ENCODE peak calls at places on chromosomes 4 and X, in four cellular contexts. S, J, Z and X are unnamed samples.

GRCh38 chr4:59341506-59341905 is 1858.6 kb upstream of the ADGRL3 start:
- DNase-seq in S (no peak), Z (no peak), J (no peak), X (no peak)

GRCh38 chr4:120714581-120714980 is 207.9 kb downstream of the PRDM5 start:
- DNase-seq in J (peak; percentile 20), S (no peak), Z (no peak), X (no peak)

GRCh38 chr4:83618431-83618830 is 82.5 kb downstream of the GPAT3 start:
- DNase-seq in Z (peak; percentile 81), S (no peak), J (peak; percentile 60), X (peak; percentile 43)

GRCh38 chr4:26181616-26182015 is 139.2 kb upstream of the RBPJ start:
- DNase-seq in J (peak; percentile 68), Z (no peak), S (no peak), X (peak; percentile 12)

GRCh38 chr4:4677825-4678522 is 136.1 kb upstream of the STX18 start:
- DNase-seq in J (peak; percentile 45), Z (no peak), S (no peak), X (no peak)

GRCh38 chr4:164731827-164732474 is 22.0 kb upstream of the SMIM31 start:
- DNase-seq in J (peak; percentile 49), S (peak; percentile 38), Z (peak; percentile 69), X (no peak)

GRCh38 chr4:154329268-154329858 is 162.2 kb downstream of the DCHS2 start:
- DNase-seq in Z (no peak), J (no peak), S (no peak), X (peak; percentile 8)

GRCh38 chrX:123704781-123705180 is 28.1 kb downstream of the THOC2 start:
- DNase-seq in J (no peak), Z (no peak), S (no peak), X (no peak)

GRCh38 chr4:154485127-154485773 is 6.3 kb downstream of the DCHS2 start:
- DNase-seq in J (no peak), S (no peak), Z (no peak), X (no peak)

GRCh38 chr4:150176559-150176958 is 98.3 kb downstream of the DCLK2 start:
- DNase-seq in S (no peak), J (no peak), Z (peak; percentile 49), X (peak; percentile 20)

GRCh38 chrX:23784487-23785301 is 1.7 kb downstream of the SAT1 start:
- DNase-seq in S (no peak), J (peak; percentile 20), Z (peak; percentile 57), X (no peak)

GRCh38 chr4:3683744-3684421 is 82.3 kb upstream of the ADRA2C start:
- DNase-seq in J (no peak), S (no peak), Z (no peak), X (no peak)

GRCh38 chr4:13893221-13893620 is 265.7 kb upstream of the BOD1L1 start:
- DNase-seq in Z (no peak), J (no peak), S (no peak), X (no peak)

GRCh38 chrX:31266172-31267076 is 194.6 kb upstream of the FTHL17 start:
- DNase-seq in J (no peak), S (no peak), Z (peak; percentile 50), X (no peak)

GRCh38 chr4:105996845-105997244 is 101.6 kb downstream of the NPNT start:
- DNase-seq in J (no peak), Z (no peak), S (no peak), X (no peak)

GRCh38 chrX:31038585-31039326 is 33.1 kb downstream of the FTHL17 start:
- DNase-seq in S (no peak), Z (peak; percentile 29), J (peak; percentile 37), X (no peak)

GRCh38 chr4:176002007-176002623 is 63.5 kb upstream of the WDR17 start:
- DNase-seq in J (no peak), S (no peak), Z (peak; percentile 25), X (no peak)

GRCh38 chr4:112526061-112526460 is 10.1 kb upstream of the NEUROG2 start:
- DNase-seq in S (no peak), Z (no peak), J (peak; percentile 43), X (no peak)

GRCh38 chrX:32483534-32484136 is 727.7 kb downstream of the DMD start:
- DNase-seq in J (no peak), S (no peak), Z (peak; percentile 0), X (no peak)

GRCh38 chr4:8402640-8403039 is 37.9 kb downstream of the ACOX3 start:
- DNase-seq in Z (no peak), J (no peak), S (no peak), X (no peak)

GRCh38 chr4:145868637-145869409 is 69.8 kb downstream of the ZNF827 start:
- DNase-seq in J (no peak), S (no peak), Z (no peak), X (no peak)

GRCh38 chr4:134544303-134544761 is 342.7 kb upstream of the PABPC4L start:
- DNase-seq in J (no peak), S (no peak), Z (no peak), X (peak; percentile 0)

GRCh38 chr4:34644716-34645115 is 1599.6 kb downstream of the ARAP2 start:
- DNase-seq in S (no peak), Z (no peak), J (no peak), X (no peak)

GRCh38 chrX:130896026-130896425 is 7.0 kb downstream of the ENOX2 start:
- DNase-seq in S (no peak), J (no peak), Z (no peak), X (no peak)

GRCh38 chrX:69603566-69604194 is 12.2 kb upstream of the EDA start:
- DNase-seq in Z (no peak), S (no peak), J (no peak), X (no peak)

GRCh38 chr4:168480991-168481588 is 798 bp upstream of the DDX60L start:
- DNase-seq in S (peak; percentile 41), Z (peak; percentile 75), J (peak; percentile 37), X (no peak)

GRCh38 chr4:165502919-165503907 is 124.4 kb downstream of the CPE start:
- DNase-seq in Z (no peak), J (peak; percentile 17), S (no peak), X (peak; percentile 39)

GRCh38 chr4:24625091-24625490 is 40.7 kb upstream of the DHX15 start:
- DNase-seq in S (no peak), Z (no peak), J (no peak), X (peak; percentile 18)

GRCh38 chrX:153781428-153782047 is 697 bp downstream of the SRPK3 start:
- DNase-seq in J (no peak), S (no peak), Z (no peak), X (no peak)

GRCh38 chr4:139337612-139338011 is 35.3 kb upstream of the NDUFC1 start:
- DNase-seq in Z (no peak), J (no peak), S (no peak), X (no peak)

GRCh38 chr4:55255171-55255570 is 90.9 kb upstream of the SRD5A3 start:
- DNase-seq in S (no peak), J (peak; percentile 86), Z (no peak), X (no peak)

GRCh38 chrX:108735680-108736508 is 469 bp downstream of the IRS4 start:
- DNase-seq in J (no peak), Z (no peak), S (no peak), X (no peak)

GRCh38 chr4:73606465-73606974 is 13.7 kb downstream of the RASSF6 start:
- DNase-seq in J (no peak), S (no peak), Z (no peak), X (no peak)

GRCh38 chrX:154715825-154716224 is 35.1 kb downstream of the GAB3 start:
- DNase-seq in S (no peak), J (no peak), Z (no peak), X (no peak)

DNA sequence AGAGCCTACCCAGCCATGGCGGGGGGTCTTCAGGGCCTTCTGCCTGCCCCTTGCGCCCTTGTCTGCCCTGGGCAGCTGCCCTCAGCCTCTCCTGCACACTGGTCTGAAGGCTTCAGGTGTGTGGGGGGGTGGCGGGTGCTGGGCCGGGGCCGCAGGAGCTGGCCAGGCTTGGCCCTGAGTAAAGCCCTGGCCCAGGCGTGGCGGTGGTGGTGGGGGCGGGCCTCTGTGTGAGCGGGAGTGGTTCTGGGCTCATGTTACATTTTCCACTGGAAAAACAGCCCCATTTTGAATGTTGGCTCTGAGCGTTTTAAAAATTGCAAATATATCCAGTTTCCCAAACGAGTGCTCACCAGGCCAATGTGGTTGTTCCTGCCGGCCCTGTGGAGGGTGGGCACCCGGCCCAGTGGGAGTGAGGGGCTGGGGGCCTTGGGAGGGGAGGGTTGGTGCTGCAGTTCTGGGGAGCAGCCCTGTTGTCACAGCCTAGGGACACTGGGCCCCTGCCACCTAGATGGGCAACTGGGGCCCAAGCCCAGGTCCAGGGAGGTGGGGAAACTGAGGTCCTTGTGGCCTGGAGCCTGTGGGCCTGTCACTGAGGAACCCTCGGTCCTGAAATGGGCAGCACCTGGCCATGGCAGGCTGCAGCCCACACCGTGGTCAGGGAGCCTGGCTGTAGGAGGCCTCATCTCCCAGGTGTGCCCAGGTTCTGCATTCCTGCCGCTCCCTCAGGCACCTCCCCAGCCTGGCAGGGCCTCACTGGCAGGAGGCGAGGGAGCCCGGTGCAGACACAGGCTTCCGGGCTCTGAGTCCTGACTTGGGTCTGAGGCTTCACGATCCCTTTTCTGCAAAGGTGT is 28.3 kb downstream of the FGFRL1 start:
- DNase-seq in Z (no peak), J (peak; percentile 28), S (no peak), X (no peak)
- H3K27ac ChIP-seq in Z (peak overlapping the region; percentile 97), J (no peak overlapping the region), S (no peak overlapping the region), X (peak overlapping the region; percentile 31)

DNA sequence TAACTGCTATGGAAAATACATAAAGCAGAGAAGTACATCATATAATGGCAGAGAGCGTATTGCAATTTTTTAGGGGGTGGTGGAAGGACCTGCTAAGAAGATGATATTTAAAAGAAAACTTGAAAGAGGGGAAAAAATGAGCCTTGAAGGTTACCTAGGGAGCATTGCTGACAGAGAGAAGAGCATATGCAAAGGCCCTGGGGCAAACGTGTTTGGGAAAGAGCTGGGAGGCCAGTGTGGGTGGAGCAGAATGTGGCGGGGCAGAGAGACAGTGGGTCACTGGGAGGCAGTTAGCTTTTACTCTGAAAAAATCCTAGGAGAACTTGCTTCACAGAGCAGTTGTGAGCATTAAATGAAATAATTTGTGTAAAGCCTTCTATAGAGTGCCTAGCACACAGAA is 157.0 kb downstream of the SHROOM3 start:
- DNase-seq in S (no peak), J (no peak), Z (no peak), X (no peak)
- H3K27ac ChIP-seq in S (no peak overlapping the region), J (peak overlapping the region; percentile 96), Z (no peak overlapping the region), X (no peak overlapping the region)

GRCh38 chr4:37967749-37968148 is 7.6 kb downstream of the PTTG2 start:
- DNase-seq in J (no peak), Z (no peak), S (no peak), X (no peak)
- H3K27ac ChIP-seq in J (no peak overlapping the region), Z (no peak overlapping the region), S (no peak overlapping the region), X (no peak overlapping the region)

GRCh38 chr4:48909697-48910096 is 3.1 kb upstream of the OCIAD2 start:
- DNase-seq in J (peak; percentile 99), Z (peak; percentile 92), S (peak; percentile 43), X (peak; percentile 98)
- H3K27ac ChIP-seq in J (peak overlapping the region; percentile 50), Z (peak overlapping the region; percentile 76), S (no peak overlapping the region), X (peak overlapping the region; percentile 93)